ENCODE peak calls at places on chromosomes 13 and 19, in six cellular contexts. One of them, this sample, is unnamed.
A peak's percentile ranks its signal among the peaks of the same experiment; 100 is the strongest.

GRCh38 chr19:900302-901111 is 7.2 kb downstream of the RNU6-9 start:
- DNase-seq in GM20000: no peak
- DNase-seq in activated T-helper 2 cell treated with anti-CD3 and anti-CD28 coated beads, Interferon-gamma antibody, Interleukin-2, Interleukin-4, amounts not matched to agents 10 μg/mL and 5 μg/mL and 100 μg/mL, durations not matched to agents 14 hours and 24 hours and 36 hours: no peak
- DNase-seq in stimulated activated CD8-positive, alpha-beta memory T cell treated with anti-CD3 and anti-CD28 coated beads, Interleukin-15, amount 100 ng/mL, for 4 hours: no peak
- DNase-seq in NK-92 treated with Interleukin-12 subunit alpha and Interleukin-12 subunit beta, amount 100 ng/mL, for 24 hours: no peak
- DNase-seq in HTR-8/SVneo: no peak
- DNase-seq in this sample: peak; percentile 99

GRCh38 chr19:5985098-5985783 is 7.3 kb upstream of the RANBP3 start:
- DNase-seq in GM20000: no peak
- DNase-seq in activated T-helper 2 cell treated with anti-CD3 and anti-CD28 coated beads, Interferon-gamma antibody, Interleukin-2, Interleukin-4, amounts not matched to agents 10 μg/mL and 5 μg/mL and 100 μg/mL, durations not matched to agents 14 hours and 24 hours and 36 hours: no peak
- DNase-seq in stimulated activated CD8-positive, alpha-beta memory T cell treated with anti-CD3 and anti-CD28 coated beads, Interleukin-15, amount 100 ng/mL, for 4 hours: no peak
- DNase-seq in NK-92 treated with Interleukin-12 subunit alpha and Interleukin-12 subunit beta, amount 100 ng/mL, for 24 hours: no peak
- DNase-seq in HTR-8/SVneo: peak; percentile 27
- DNase-seq in this sample: no peak

GRCh38 chr19:45884682-45885555 is 1.0 kb downstream of the IRF2BP1 start:
- DNase-seq in GM20000: peak; percentile 71
- DNase-seq in activated T-helper 2 cell treated with anti-CD3 and anti-CD28 coated beads, Interferon-gamma antibody, Interleukin-2, Interleukin-4, amounts not matched to agents 10 μg/mL and 5 μg/mL and 100 μg/mL, durations not matched to agents 14 hours and 24 hours and 36 hours: no peak
- DNase-seq in stimulated activated CD8-positive, alpha-beta memory T cell treated with anti-CD3 and anti-CD28 coated beads, Interleukin-15, amount 100 ng/mL, for 4 hours: no peak
- DNase-seq in NK-92 treated with Interleukin-12 subunit alpha and Interleukin-12 subunit beta, amount 100 ng/mL, for 24 hours: peak; percentile 12
- DNase-seq in HTR-8/SVneo: no peak
- DNase-seq in this sample: peak; percentile 82

GRCh38 chr19:48724796-48725753 is 5.5 kb upstream of the MAMSTR start:
- DNase-seq in GM20000: peak; percentile 81
- DNase-seq in activated T-helper 2 cell treated with anti-CD3 and anti-CD28 coated beads, Interferon-gamma antibody, Interleukin-2, Interleukin-4, amounts not matched to agents 10 μg/mL and 5 μg/mL and 100 μg/mL, durations not matched to agents 14 hours and 24 hours and 36 hours: no peak
- DNase-seq in stimulated activated CD8-positive, alpha-beta memory T cell treated with anti-CD3 and anti-CD28 coated beads, Interleukin-15, amount 100 ng/mL, for 4 hours: no peak
- DNase-seq in NK-92 treated with Interleukin-12 subunit alpha and Interleukin-12 subunit beta, amount 100 ng/mL, for 24 hours: no peak
- DNase-seq in HTR-8/SVneo: peak; percentile 72
- DNase-seq in this sample: peak; percentile 89

GRCh38 chr19:3725640-3726310 is 17.6 kb downstream of the TJP3 start:
- DNase-seq in GM20000: no peak
- DNase-seq in activated T-helper 2 cell treated with anti-CD3 and anti-CD28 coated beads, Interferon-gamma antibody, Interleukin-2, Interleukin-4, amounts not matched to agents 10 μg/mL and 5 μg/mL and 100 μg/mL, durations not matched to agents 14 hours and 24 hours and 36 hours: no peak
- DNase-seq in stimulated activated CD8-positive, alpha-beta memory T cell treated with anti-CD3 and anti-CD28 coated beads, Interleukin-15, amount 100 ng/mL, for 4 hours: no peak
- DNase-seq in NK-92 treated with Interleukin-12 subunit alpha and Interleukin-12 subunit beta, amount 100 ng/mL, for 24 hours: no peak
- DNase-seq in HTR-8/SVneo: no peak
- DNase-seq in this sample: peak; percentile 90

GRCh38 chr19:29667941-29668340 is 2.7 kb downstream of the PLEKHF1 start:
- DNase-seq in GM20000: no peak
- DNase-seq in activated T-helper 2 cell treated with anti-CD3 and anti-CD28 coated beads, Interferon-gamma antibody, Interleukin-2, Interleukin-4, amounts not matched to agents 10 μg/mL and 5 μg/mL and 100 μg/mL, durations not matched to agents 14 hours and 24 hours and 36 hours: peak; percentile 56
- DNase-seq in stimulated activated CD8-positive, alpha-beta memory T cell treated with anti-CD3 and anti-CD28 coated beads, Interleukin-15, amount 100 ng/mL, for 4 hours: no peak
- DNase-seq in NK-92 treated with Interleukin-12 subunit alpha and Interleukin-12 subunit beta, amount 100 ng/mL, for 24 hours: peak; percentile 75
- DNase-seq in HTR-8/SVneo: no peak
- DNase-seq in this sample: peak; percentile 33

GRCh38 chr13:99577934-99578917 is 77.0 kb downstream of the TM9SF2 start:
- DNase-seq in GM20000: no peak
- DNase-seq in activated T-helper 2 cell treated with anti-CD3 and anti-CD28 coated beads, Interferon-gamma antibody, Interleukin-2, Interleukin-4, amounts not matched to agents 10 μg/mL and 5 μg/mL and 100 μg/mL, durations not matched to agents 14 hours and 24 hours and 36 hours: no peak
- DNase-seq in stimulated activated CD8-positive, alpha-beta memory T cell treated with anti-CD3 and anti-CD28 coated beads, Interleukin-15, amount 100 ng/mL, for 4 hours: no peak
- DNase-seq in NK-92 treated with Interleukin-12 subunit alpha and Interleukin-12 subunit beta, amount 100 ng/mL, for 24 hours: no peak
- DNase-seq in HTR-8/SVneo: peak; percentile 4
- DNase-seq in this sample: peak; percentile 39

GRCh38 chr13:78603240-78603947 is at the start of gene POU4F1:
- DNase-seq in GM20000: peak; percentile 92
- DNase-seq in activated T-helper 2 cell treated with anti-CD3 and anti-CD28 coated beads, Interferon-gamma antibody, Interleukin-2, Interleukin-4, amounts not matched to agents 10 μg/mL and 5 μg/mL and 100 μg/mL, durations not matched to agents 14 hours and 24 hours and 36 hours: peak; percentile 68
- DNase-seq in stimulated activated CD8-positive, alpha-beta memory T cell treated with anti-CD3 and anti-CD28 coated beads, Interleukin-15, amount 100 ng/mL, for 4 hours: no peak
- DNase-seq in NK-92 treated with Interleukin-12 subunit alpha and Interleukin-12 subunit beta, amount 100 ng/mL, for 24 hours: no peak
- DNase-seq in HTR-8/SVneo: peak; percentile 44
- DNase-seq in this sample: peak; percentile 94

GRCh38 chr19:50352242-50352641 is 13.2 kb downstream of the NAPSA start:
- DNase-seq in GM20000: no peak
- DNase-seq in activated T-helper 2 cell treated with anti-CD3 and anti-CD28 coated beads, Interferon-gamma antibody, Interleukin-2, Interleukin-4, amounts not matched to agents 10 μg/mL and 5 μg/mL and 100 μg/mL, durations not matched to agents 14 hours and 24 hours and 36 hours: no peak
- DNase-seq in stimulated activated CD8-positive, alpha-beta memory T cell treated with anti-CD3 and anti-CD28 coated beads, Interleukin-15, amount 100 ng/mL, for 4 hours: no peak
- DNase-seq in NK-92 treated with Interleukin-12 subunit alpha and Interleukin-12 subunit beta, amount 100 ng/mL, for 24 hours: no peak
- DNase-seq in HTR-8/SVneo: no peak
- DNase-seq in this sample: no peak

GRCh38 chr13:38008636-38009035 is 139.1 kb upstream of the TRPC4 start:
- DNase-seq in GM20000: no peak
- DNase-seq in activated T-helper 2 cell treated with anti-CD3 and anti-CD28 coated beads, Interferon-gamma antibody, Interleukin-2, Interleukin-4, amounts not matched to agents 10 μg/mL and 5 μg/mL and 100 μg/mL, durations not matched to agents 14 hours and 24 hours and 36 hours: no peak
- DNase-seq in stimulated activated CD8-positive, alpha-beta memory T cell treated with anti-CD3 and anti-CD28 coated beads, Interleukin-15, amount 100 ng/mL, for 4 hours: no peak
- DNase-seq in NK-92 treated with Interleukin-12 subunit alpha and Interleukin-12 subunit beta, amount 100 ng/mL, for 24 hours: no peak
- DNase-seq in HTR-8/SVneo: no peak
- DNase-seq in this sample: no peak

GRCh38 chr13:78102121-78102677 is 183.6 kb upstream of the EDNRB start:
- DNase-seq in GM20000: no peak
- DNase-seq in activated T-helper 2 cell treated with anti-CD3 and anti-CD28 coated beads, Interferon-gamma antibody, Interleukin-2, Interleukin-4, amounts not matched to agents 10 μg/mL and 5 μg/mL and 100 μg/mL, durations not matched to agents 14 hours and 24 hours and 36 hours: no peak
- DNase-seq in stimulated activated CD8-positive, alpha-beta memory T cell treated with anti-CD3 and anti-CD28 coated beads, Interleukin-15, amount 100 ng/mL, for 4 hours: no peak
- DNase-seq in NK-92 treated with Interleukin-12 subunit alpha and Interleukin-12 subunit beta, amount 100 ng/mL, for 24 hours: no peak
- DNase-seq in HTR-8/SVneo: no peak
- DNase-seq in this sample: no peak

GRCh38 chr19:11673608-11674041 is 65.1 kb downstream of the ZNF823 start:
- DNase-seq in GM20000: peak; percentile 42
- DNase-seq in activated T-helper 2 cell treated with anti-CD3 and anti-CD28 coated beads, Interferon-gamma antibody, Interleukin-2, Interleukin-4, amounts not matched to agents 10 μg/mL and 5 μg/mL and 100 μg/mL, durations not matched to agents 14 hours and 24 hours and 36 hours: no peak
- DNase-seq in stimulated activated CD8-positive, alpha-beta memory T cell treated with anti-CD3 and anti-CD28 coated beads, Interleukin-15, amount 100 ng/mL, for 4 hours: no peak
- DNase-seq in NK-92 treated with Interleukin-12 subunit alpha and Interleukin-12 subunit beta, amount 100 ng/mL, for 24 hours: no peak
- DNase-seq in HTR-8/SVneo: peak; percentile 38
- DNase-seq in this sample: peak; percentile 92

GRCh38 chr13:93227280-93227905 is 786 bp downstream of the GPC6 start:
- DNase-seq in GM20000: no peak
- DNase-seq in activated T-helper 2 cell treated with anti-CD3 and anti-CD28 coated beads, Interferon-gamma antibody, Interleukin-2, Interleukin-4, amounts not matched to agents 10 μg/mL and 5 μg/mL and 100 μg/mL, durations not matched to agents 14 hours and 24 hours and 36 hours: no peak
- DNase-seq in stimulated activated CD8-positive, alpha-beta memory T cell treated with anti-CD3 and anti-CD28 coated beads, Interleukin-15, amount 100 ng/mL, for 4 hours: no peak
- DNase-seq in NK-92 treated with Interleukin-12 subunit alpha and Interleukin-12 subunit beta, amount 100 ng/mL, for 24 hours: no peak
- DNase-seq in HTR-8/SVneo: no peak
- DNase-seq in this sample: peak; percentile 68